ENCODE peak calls at places on chromosomes 6 and 20, in eight cellular contexts. X is progenitor cell of endocrine pancreas, T is choroid plexus epithelial cell, L is AG09319, A is tibial artery, E is uterus, Q is fibroblast of mammary gland, Y is sigmoid colon. R is an unnamed sample.

GRCh38 chr20:19815553-19815991 is 57.5 kb downstream of the RIN2 start:
- DNase-seq in X (no peak), T (peak; percentile 99), L (peak; percentile 94), A (no peak), E (no peak), Q (peak; percentile 99), Y (peak; percentile 57), R (no peak)

GRCh38 chr20:59938696-59939051 is 1.4 kb downstream of the PPP1R3D start:
- DNase-seq in X (no peak), T (peak; percentile 5), L (no peak), A (no peak), E (peak; percentile 23), Q (peak; percentile 60), Y (peak; percentile 75), R (no peak)

GRCh38 chr6:80332013-80332412 is 225.5 kb downstream of the BCKDHB start:
- DNase-seq in X (no peak), T (no peak), L (no peak), A (no peak), E (no peak), Q (no peak), Y (no peak), R (no peak)

GRCh38 chr6:63804381-63804956 is 168.9 kb downstream of the PHF3 start:
- DNase-seq in X (no peak), T (peak; percentile 92), L (no peak), A (no peak), E (no peak), Q (peak; percentile 98), Y (no peak), R (no peak)

GRCh38 chr6:43383021-43383667 is 13.7 kb upstream of the ZNF318 start:
- DNase-seq in X (no peak), T (peak; percentile 47), L (no peak), A (no peak), E (no peak), Q (peak; percentile 83), Y (no peak), R (no peak)

GRCh38 chr6:96520039-96520850 is 1.4 kb upstream of the UFL1 start:
- DNase-seq in X (no peak), T (peak; percentile 50), L (no peak), A (no peak), E (no peak), Q (peak; percentile 15), Y (no peak), R (no peak)

GRCh38 chr20:29300579-29301551 is 1956.6 kb upstream of the DEFB115 start:
- DNase-seq in X (no peak), T (no peak), L (no peak), A (no peak), E (no peak), Q (no peak), Y (peak; percentile 52), R (no peak)

GRCh38 chr6:151242420-151242841 is 2.7 kb downstream of the AKAP12 start:
- DNase-seq in X (no peak), T (peak; percentile 39), L (no peak), A (no peak), E (no peak), Q (peak; percentile 26), Y (peak; percentile 75), R (no peak)

GRCh38 chr20:59994697-59995122 is 36.5 kb downstream of the CDH26 start:
- DNase-seq in X (no peak), T (peak; percentile 2), L (no peak), A (no peak), E (peak; percentile 22), Q (peak; percentile 61), Y (no peak), R (peak; percentile 48)

GRCh38 chr6:46090115-46091079 is 39.4 kb upstream of the ENPP4 start:
- DNase-seq in X (peak; percentile 26), T (peak; percentile 66), L (peak; percentile 0), A (peak; percentile 67), E (peak; percentile 35), Q (peak; percentile 71), Y (peak; percentile 76), R (no peak)

GRCh38 chr20:7399114-7399513 is 541.1 kb downstream of the HAO1 start:
- DNase-seq in X (no peak), T (no peak), L (no peak), A (no peak), E (no peak), Q (no peak), Y (no peak), R (no peak)

GRCh38 chr20:10667077-10667401 is 6.8 kb downstream of the JAG1 start:
- DNase-seq in X (no peak), T (no peak), L (no peak), A (peak; percentile 92), E (peak; percentile 43), Q (no peak), Y (no peak), R (no peak)

GRCh38 chr20:25038591-25039015 is 19.3 kb downstream of the ACSS1 start:
- DNase-seq in X (no peak), T (no peak), L (no peak), A (no peak), E (no peak), Q (no peak), Y (no peak), R (no peak)

GRCh38 chr6:106794129-106794528 is 164.8 kb downstream of the QRSL1 start:
- DNase-seq in X (no peak), T (no peak), L (no peak), A (no peak), E (no peak), Q (no peak), Y (no peak), R (no peak)

GRCh38 chr6:140485740-140486467 is 1111.5 kb upstream of the CITED2 start:
- DNase-seq in X (no peak), T (peak; percentile 96), L (peak; percentile 51), A (no peak), E (peak; percentile 47), Q (peak; percentile 95), Y (peak; percentile 66), R (no peak)

GRCh38 chr20:31870703-31871601 is 518 bp downstream of the TTLL9 start:
- DNase-seq in X (no peak), T (no peak), L (no peak), A (no peak), E (no peak), Q (no peak), Y (no peak), R (no peak)
- TF ChIP-seq CTCF in X (no peak), T (no peak), L (no peak), A (no peak), E (no peak), Q (no peak), Y (no peak), R (no peak)

GRCh38 chr6:91716361-91716760 is 1129.5 kb upstream of the MAP3K7 start:
- DNase-seq in X (no peak), T (no peak), L (no peak), A (no peak), E (no peak), Q (no peak), Y (no peak), R (no peak)

GRCh38 chr6:91711518-91711917 is 1124.6 kb upstream of the MAP3K7 start:
- DNase-seq in X (no peak), T (no peak), L (no peak), A (no peak), E (no peak), Q (no peak), Y (no peak), R (no peak)

GRCh38 chr6:91715171-91715805 is 1128.4 kb upstream of the MAP3K7 start:
- DNase-seq in X (no peak), T (no peak), L (no peak), A (no peak), E (no peak), Q (no peak), Y (no peak), R (no peak)

GRCh38 chr6:91717094-91717493 is 1130.2 kb upstream of the MAP3K7 start:
- DNase-seq in X (no peak), T (no peak), L (no peak), A (no peak), E (no peak), Q (no peak), Y (no peak), R (no peak)

DNA sequence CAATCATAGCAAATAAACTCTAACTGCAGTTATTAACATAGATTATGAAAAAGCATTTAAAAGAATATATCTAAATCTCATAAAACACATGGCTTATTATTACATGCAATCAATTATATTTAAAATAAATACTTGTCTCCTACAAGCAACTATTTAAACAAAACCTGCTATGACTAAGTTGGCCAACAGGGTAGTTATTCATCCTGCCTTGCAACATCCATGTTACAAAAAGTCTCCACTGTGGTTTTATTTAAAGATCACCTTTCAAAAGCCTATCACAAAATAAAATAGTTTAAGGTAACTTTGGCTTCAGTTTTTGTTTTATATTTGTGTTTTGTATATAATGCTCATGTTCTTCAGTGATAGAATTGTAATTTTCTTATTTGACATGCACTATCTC is 1127.0 kb upstream of the MAP3K7 start:
- DNase-seq in X (no peak), T (peak; percentile 5), L (no peak), A (no peak), E (no peak), Q (no peak), Y (no peak), R (no peak)
- TF ChIP-seq CTCF in X (no peak), T (no peak), L (no peak), A (no peak), E (no peak), Q (no peak), Y (no peak), R (no peak)

GRCh38 chr20:18079756-18080353 is 22.1 kb upstream of the OVOL2 start:
- DNase-seq in X (no peak), T (no peak), L (no peak), A (no peak), E (no peak), Q (no peak), Y (no peak), R (no peak)

GRCh38 chr20:18072532-18072931 is 14.8 kb upstream of the OVOL2 start:
- DNase-seq in X (no peak), T (no peak), L (no peak), A (no peak), E (no peak), Q (no peak), Y (no peak), R (no peak)

GRCh38 chr20:18077157-18077556 is 19.4 kb upstream of the OVOL2 start:
- DNase-seq in X (no peak), T (no peak), L (no peak), A (no peak), E (no peak), Q (no peak), Y (no peak), R (no peak)
- TF ChIP-seq CTCF in X (no peak), T (no peak), L (no peak), A (no peak), E (no peak), Q (no peak), Y (no peak), R (no peak)

GRCh38 chr6:148464319-148465010 is 121.8 kb downstream of the SASH1 start:
- DNase-seq in X (peak; percentile 61), T (peak; percentile 87), L (peak; percentile 53), A (peak; percentile 81), E (peak; percentile 78), Q (peak; percentile 84), Y (peak; percentile 83), R (peak; percentile 89)

GRCh38 chr6:148466158-148466557 is 123.5 kb downstream of the SASH1 start:
- DNase-seq in X (no peak), T (no peak), L (no peak), A (no peak), E (no peak), Q (no peak), Y (no peak), R (peak; percentile 25)

GRCh38 chr6:148465654-148466053 is 123.0 kb downstream of the SASH1 start:
- DNase-seq in X (no peak), T (no peak), L (no peak), A (no peak), E (no peak), Q (no peak), Y (no peak), R (no peak)

GRCh38 chr6:148463671-148464070 is 121.0 kb downstream of the SASH1 start:
- DNase-seq in X (no peak), T (peak; percentile 62), L (no peak), A (no peak), E (no peak), Q (no peak), Y (no peak), R (no peak)

GRCh38 chr6:148465011-148465335 is 122.3 kb downstream of the SASH1 start:
- DNase-seq in X (no peak), T (no peak), L (no peak), A (no peak), E (no peak), Q (no peak), Y (no peak), R (no peak)
- TF ChIP-seq CTCF in X (no peak), T (no peak), L (no peak), A (no peak), E (no peak), Q (no peak), Y (no peak), R (no peak)